ENCODE peak calls at places on chromosomes 4 and X, in six cellular contexts. L is mesendoderm, V is endothelial cell of umbilical vein, F is MM.1S, P is mammary epithelial cell, M is K562. H is an unnamed sample.

GRCh38 chrX:111597967-111598366 is 83.0 kb upstream of the ALG13 start:
- DNase-seq in L (no peak), V (no peak), F (no peak), P (no peak), M (peak; percentile 4), H (no peak)

GRCh38 chr4:138217567-138217966 is 24.6 kb downstream of the SLC7A11 start:
- DNase-seq in L (peak; percentile 80), V (no peak), F (no peak), P (no peak), M (no peak), H (no peak)

GRCh38 chrX:87017210-87017609 is 500.4 kb upstream of the KLHL4 start:
- DNase-seq in L (no peak), V (no peak), F (no peak), P (no peak), M (no peak), H (no peak)

GRCh38 chrX:70554081-70554480 is 109.4 kb downstream of the DLG3 start:
- DNase-seq in L (peak; percentile 5), V (peak; percentile 9), F (peak; percentile 21), P (peak; percentile 7), M (no peak), H (no peak)

GRCh38 chr4:115973768-115974167 is 860.3 kb upstream of the NDST4 start:
- DNase-seq in L (peak; percentile 96), V (no peak), F (no peak), P (no peak), M (no peak), H (no peak)

GRCh38 chrX:154373340-154374306 is 811 bp downstream of the FLNA start:
- DNase-seq in L (peak; percentile 90), V (peak; percentile 70), F (no peak), P (peak; percentile 81), M (no peak), H (no peak)

GRCh38 chr4:2817136-2817535 is 24.3 kb downstream of the SH3BP2 start:
- DNase-seq in L (no peak), V (no peak), F (no peak), P (no peak), M (no peak), H (no peak)

GRCh38 chr4:154332681-154333421 is 158.7 kb downstream of the DCHS2 start:
- DNase-seq in L (peak; percentile 69), V (no peak), F (peak; percentile 47), P (no peak), M (no peak), H (no peak)

GRCh38 chr4:151226004-151226932 is 50.7 kb upstream of the PRSS48 start:
- DNase-seq in L (peak; percentile 22), V (peak; percentile 92), F (no peak), P (peak; percentile 73), M (no peak), H (no peak)

GRCh38 chrX:9690046-9690445 is 75.6 kb downstream of the GPR143 start:
- DNase-seq in L (no peak), V (no peak), F (no peak), P (no peak), M (no peak), H (no peak)

GRCh38 chr4:3582091-3582475 is 49.9 kb upstream of the LRPAP1 start:
- DNase-seq in L (no peak), V (no peak), F (no peak), P (no peak), M (no peak), H (no peak)

DNA sequence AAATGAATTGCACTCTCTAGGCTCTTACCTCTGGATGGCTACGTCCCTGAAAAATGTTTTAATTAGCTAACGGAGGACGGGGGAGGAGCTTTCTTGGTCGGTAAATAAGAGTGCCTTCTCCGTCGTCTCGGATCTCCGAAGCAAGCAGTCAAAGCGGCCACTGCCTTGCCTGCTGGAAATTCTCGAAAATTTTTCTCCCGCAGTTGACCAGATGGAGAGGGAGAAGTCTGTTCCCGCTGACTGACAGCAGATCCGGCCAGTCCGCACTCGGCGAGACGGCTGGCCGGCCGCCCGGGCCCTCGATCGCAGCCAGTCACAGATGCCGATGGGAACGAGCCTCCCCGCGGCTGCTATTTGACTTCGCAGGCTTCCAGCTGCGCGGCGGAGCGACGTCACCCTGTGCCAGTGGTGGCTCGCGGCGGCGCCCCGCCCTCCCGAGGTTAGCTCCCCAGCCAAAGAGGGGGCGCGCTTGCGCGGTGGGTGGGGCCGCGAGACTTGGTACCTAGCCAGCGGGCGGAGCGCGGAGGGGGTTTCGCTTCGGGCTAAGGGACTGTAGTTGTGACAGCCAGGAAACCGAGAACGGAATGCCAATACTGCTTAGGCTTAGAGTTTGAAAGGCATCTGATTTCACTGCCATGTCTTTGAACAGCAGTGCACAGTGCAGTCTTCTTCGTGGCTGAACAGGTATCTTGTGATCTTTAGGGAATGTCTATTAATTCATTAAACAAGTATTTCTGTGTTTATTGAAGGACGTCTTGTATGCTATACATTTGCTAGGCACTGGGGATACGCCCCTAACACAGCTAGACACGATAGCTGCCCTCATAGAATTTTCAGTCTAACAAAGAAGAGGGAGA is at the start of gene PPM1K:
- DNase-seq in L (peak; percentile 99), V (peak; percentile 99), F (peak; percentile 99), P (peak; percentile 99), M (peak; percentile 98), H (peak; percentile 80)
- H3K9ac ChIP-seq in L (peak within 1 kb of the TSS; percentile 75), V (peak within 1 kb of the TSS; percentile 81), F (peak within 1 kb of the TSS; percentile 94), P (peak within 1 kb of the TSS; percentile 88), M (peak within 1 kb of the TSS; percentile 81), H (peak within 1 kb of the TSS; percentile 78)

GRCh38 chrX:155766321-155766720 is 114.8 kb upstream of the VAMP7 start:
- DNase-seq in L (peak; percentile 52), V (no peak), F (no peak), P (no peak), M (no peak), H (no peak)
- H3K27ac ChIP-seq in L (no peak overlapping the region), V (no peak overlapping the region), F (no peak overlapping the region), P (no peak overlapping the region), M (no peak overlapping the region), H (no peak overlapping the region)

DNA sequence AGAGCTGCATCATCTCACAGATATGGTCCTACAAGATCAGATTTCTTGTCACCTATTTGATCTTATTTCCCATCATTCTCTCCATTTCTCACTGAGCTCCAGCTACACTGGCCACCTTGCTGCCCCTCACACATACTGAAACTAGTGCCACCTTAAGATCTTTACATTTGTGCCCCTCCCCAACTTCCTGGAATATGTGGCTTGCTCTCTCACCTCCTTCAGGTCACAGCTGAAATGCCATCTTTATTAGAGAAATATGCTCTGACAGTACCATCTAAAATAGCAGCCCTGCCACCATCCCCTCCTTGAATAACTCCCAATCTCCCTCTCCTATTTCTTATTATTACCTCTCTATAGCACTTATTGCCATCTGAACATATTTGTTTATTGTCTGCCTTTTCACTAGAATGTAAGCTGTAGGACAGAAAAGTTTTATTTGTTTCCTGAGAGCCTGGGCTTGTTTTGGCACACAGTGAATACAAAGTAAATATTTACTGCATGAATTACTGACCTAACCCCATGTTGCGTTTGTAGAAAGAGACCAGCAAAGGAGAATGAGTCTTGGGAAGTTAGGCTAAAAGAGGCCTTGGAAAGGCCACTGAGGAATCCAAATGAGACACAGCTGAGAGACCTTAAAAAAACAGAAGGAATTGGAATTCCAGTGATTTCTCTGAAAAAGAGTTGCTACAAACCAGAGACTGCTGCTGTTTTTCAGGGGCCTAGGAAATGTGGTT is 22.7 kb downstream of the DYNLT3 start:
- DNase-seq in L (no peak), V (no peak), F (no peak), P (no peak), M (no peak), H (no peak)
- H3K9ac ChIP-seq in L (no peak overlapping the region), V (no peak overlapping the region), F (no peak overlapping the region), P (no peak overlapping the region), M (no peak overlapping the region), H (no peak overlapping the region)

GRCh38 chrX:19673334-19674040 is 158.2 kb upstream of the MAP3K15 start:
- DNase-seq in L (peak; percentile 60), V (peak; percentile 73), F (no peak), P (peak; percentile 80), M (no peak), H (no peak)
- H3K27ac ChIP-seq in L (no peak overlapping the region), V (peak overlapping the region; percentile 45), F (no peak overlapping the region), P (peak overlapping the region; percentile 68), M (no peak overlapping the region), H (peak overlapping the region; percentile 54)

DNA sequence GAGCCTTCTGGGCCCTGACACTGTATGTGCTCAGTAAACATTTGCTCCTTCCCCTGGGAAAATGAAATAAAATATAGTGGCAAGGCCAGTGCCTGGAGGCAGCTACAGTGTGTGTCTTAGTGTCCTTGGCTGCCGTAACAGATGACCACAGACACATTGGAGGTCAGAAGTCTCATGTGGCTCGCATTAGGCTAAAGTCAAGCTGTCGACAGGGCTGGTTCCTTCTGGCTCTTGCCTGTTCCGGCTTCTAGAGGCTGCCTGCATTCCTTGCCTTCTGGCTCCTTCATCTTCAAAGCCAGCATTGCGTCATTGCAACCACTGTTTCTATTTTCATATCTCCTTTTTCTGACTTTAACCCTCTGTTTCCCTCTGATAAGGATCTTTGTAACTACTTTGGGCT is 83.6 kb upstream of the STX18 start:
- DNase-seq in L (no peak), V (no peak), F (no peak), P (no peak), M (no peak), H (no peak)
- H3K9ac ChIP-seq in L (no peak overlapping the region), V (no peak overlapping the region), F (no peak overlapping the region), P (no peak overlapping the region), M (no peak overlapping the region), H (no peak overlapping the region)

DNA sequence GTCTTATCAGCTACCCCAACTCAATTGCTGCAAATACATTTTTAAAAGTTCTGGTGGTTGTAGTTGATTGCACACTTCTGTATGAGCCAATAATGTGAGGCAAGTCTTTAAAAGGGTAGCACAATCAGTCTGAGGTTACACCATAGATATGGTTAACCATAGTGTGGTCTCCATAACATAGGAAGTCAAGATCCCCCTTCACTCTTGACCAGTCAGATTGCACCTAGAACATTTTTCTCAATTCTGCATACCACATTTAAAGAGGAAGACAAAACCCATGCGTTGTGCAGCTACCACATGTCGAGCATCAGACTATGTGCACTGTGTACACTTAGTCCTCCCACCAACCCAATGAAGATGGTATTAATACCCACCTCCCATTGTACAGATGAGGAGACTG is 26.5 kb upstream of the CYBB start:
- DNase-seq in L (no peak), V (no peak), F (no peak), P (no peak), M (no peak), H (no peak)
- H3K27ac ChIP-seq in L (no peak overlapping the region), V (no peak overlapping the region), F (peak overlapping the region; percentile 99), P (no peak overlapping the region), M (no peak overlapping the region), H (no peak overlapping the region)

GRCh38 chr4:183987529-183987946 is 82.4 kb downstream of the STOX2 start:
- DNase-seq in L (peak; percentile 86), V (peak; percentile 21), F (no peak), P (peak; percentile 96), M (no peak), H (no peak)
- H3K9ac ChIP-seq in L (peak overlapping the region; percentile 41), V (peak overlapping the region; percentile 0), F (no peak overlapping the region), P (peak overlapping the region; percentile 63), M (no peak overlapping the region), H (no peak overlapping the region)